ENCODE peak calls at places on chromosomes 2 and 18, in four cellular contexts. P, F, H and Y are unnamed samples.

GRCh38 chr2:64453710-64454315 is at the start of gene LGALSL:
- DNase-seq in P (peak), F (peak), H (peak), Y (peak)

GRCh38 chr18:28127763-28128737 is 48.9 kb downstream of the CDH2 start:
- DNase-seq in P (no peak), F (no peak), H (peak), Y (no peak)

GRCh38 chr2:128276878-128277675 is 41.6 kb downstream of the HS6ST1 start:
- DNase-seq in P (no peak), F (no peak), H (no peak), Y (no peak)

GRCh38 chr2:217449436-217449835 is 553.4 kb downstream of the TNS1 start:
- DNase-seq in P (no peak), F (no peak), H (no peak), Y (no peak)

GRCh38 chr18:24475926-24476589 is 15.6 kb downstream of the HRH4 start:
- DNase-seq in P (no peak), F (no peak), H (no peak), Y (no peak)

GRCh38 chr18:10293966-10294365 is 160.5 kb upstream of the APCDD1 start:
- DNase-seq in P (no peak), F (no peak), H (no peak), Y (no peak)

GRCh38 chr18:46485675-46486200 is 171.3 kb downstream of the LOXHD1 start:
- DNase-seq in P (no peak), F (no peak), H (no peak), Y (no peak)

GRCh38 chr18:22044474-22045220 is 124.7 kb upstream of the GATA6 start:
- DNase-seq in P (no peak), F (no peak), H (no peak), Y (no peak)

GRCh38 chr2:23550553-23550952 is 165.6 kb downstream of the KLHL29 start:
- DNase-seq in P (no peak), F (no peak), H (no peak), Y (no peak)

GRCh38 chr2:69642709-69643601 is 584 bp downstream of the AAK1 start:
- DNase-seq in P (peak), F (peak), H (peak), Y (peak)

GRCh38 chr18:48528861-48529260 is 10.0 kb upstream of the CTIF start:
- DNase-seq in P (no peak), F (no peak), H (no peak), Y (no peak)

GRCh38 chr2:127597046-127597983 is 48.6 kb upstream of the GPR17 start:
- DNase-seq in P (no peak), F (no peak), H (no peak), Y (no peak)

DNA sequence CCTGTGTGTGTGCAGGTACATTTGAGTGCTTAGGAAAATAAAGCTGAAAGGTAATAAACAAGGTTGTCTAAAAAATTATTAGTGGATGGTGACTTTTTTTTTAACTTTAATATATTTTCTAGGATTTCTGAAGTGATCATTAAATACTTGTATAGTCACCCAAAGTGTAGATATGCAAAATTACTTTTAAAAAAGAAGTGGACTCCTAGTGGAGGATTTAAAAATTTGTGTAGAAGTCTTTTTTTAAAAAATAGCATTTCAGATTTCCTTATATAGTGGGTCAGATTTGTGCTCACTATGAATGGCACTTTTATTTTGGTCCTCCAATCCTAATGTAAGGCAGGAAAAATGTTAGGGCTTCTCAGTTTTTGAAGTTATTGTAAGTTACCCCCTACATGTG is 3.9 kb downstream of the GORASP2 start:
- DNase-seq in P (no peak), F (no peak), H (no peak), Y (no peak)
- TF ChIP-seq CTCF in P (no peak), F (no peak), H (no peak), Y (peak)

DNA sequence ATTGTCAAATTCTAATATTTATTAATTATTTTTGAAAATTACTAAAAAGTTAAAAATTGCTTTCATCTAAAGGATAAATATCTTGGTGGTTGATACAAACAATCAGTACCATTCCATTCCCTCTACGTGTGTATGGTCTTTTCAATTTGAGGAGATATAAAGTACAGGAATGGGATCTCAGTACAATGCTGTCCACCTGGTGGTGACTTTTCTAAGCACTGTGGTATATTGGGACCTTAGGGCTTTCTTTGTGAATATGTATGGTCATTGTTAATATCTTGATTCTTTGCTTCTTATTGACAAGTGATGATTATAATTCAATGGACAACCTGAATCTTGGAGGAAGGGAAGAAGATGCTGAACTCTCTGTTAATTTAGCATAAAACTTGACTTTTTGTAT is 83.1 kb downstream of the NBEAL1 start:
- DNase-seq in P (no peak), F (no peak), H (peak), Y (no peak)
- TF ChIP-seq CTCF in P (peak), F (no peak), H (peak), Y (peak)

GRCh38 chr18:31506024-31506742 is 8.2 kb downstream of the DSG2 start:
- DNase-seq in P (no peak), F (no peak), H (peak), Y (no peak)
- TF ChIP-seq CTCF in P (no peak), F (no peak), H (peak), Y (peak)

GRCh38 chr2:30971291-30972025 is 164.2 kb upstream of the CAPN13 start:
- DNase-seq in P (no peak), F (no peak), H (no peak), Y (no peak)
- TF ChIP-seq CTCF in P (no peak), F (no peak), H (no peak), Y (no peak)

DNA sequence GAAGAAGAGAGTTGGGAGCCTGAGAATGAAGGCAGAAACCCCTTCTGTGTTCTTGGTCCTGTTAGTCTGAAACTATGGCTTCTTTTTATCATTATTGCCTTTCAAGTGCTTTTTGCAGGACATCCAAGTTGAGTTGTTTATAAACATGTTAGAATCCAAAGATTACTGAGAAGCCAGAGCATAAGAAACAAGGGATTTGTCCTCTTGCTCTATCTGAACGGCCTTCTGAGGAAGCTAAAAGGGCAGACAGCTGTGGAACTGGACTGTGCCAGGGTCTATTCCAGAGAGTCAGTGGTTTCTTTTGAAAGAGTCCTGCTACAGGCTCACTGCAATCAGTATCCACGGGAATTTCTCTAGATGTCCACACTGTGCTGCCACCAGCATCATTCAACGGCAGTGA is 86.6 kb downstream of the ARHGAP28 start:
- DNase-seq in P (no peak), F (no peak), H (no peak), Y (no peak)
- TF ChIP-seq CTCF in P (no peak), F (no peak), H (no peak), Y (no peak)